ENCODE peak calls at places on chromosome 9, in six cellular contexts. B is AG09319, U is progenitor cell of endocrine pancreas, X is GM12878, D is nephron progenitor cell, T is IMR-90. F is an unnamed sample.
A peak's percentile ranks its signal among the peaks of the same experiment; 100 is the strongest.

GRCh38 chr9:73527521-73527920 is 375.9 kb downstream of the ANXA1 start:
- DNase-seq in B (no peak), U (no peak), X (no peak), D (no peak), T (no peak), F (no peak)

GRCh38 chr9:79617395-79617794 is 45.6 kb downstream of the TLE4 start:
- DNase-seq in B (no peak), U (no peak), X (no peak), D (no peak), T (peak; percentile 63), F (no peak)

GRCh38 chr9:13841801-13842462 is 472.0 kb downstream of the NFIB start:
- DNase-seq in B (no peak), U (no peak), X (no peak), D (no peak), T (no peak), F (no peak)

GRCh38 chr9:97046228-97046627 is 7.3 kb upstream of the CTSV start:
- DNase-seq in B (no peak), U (no peak), X (no peak), D (no peak), T (peak; percentile 7), F (no peak)

GRCh38 chr9:2362170-2362569 is 259.4 kb upstream of the VLDLR start:
- DNase-seq in B (no peak), U (no peak), X (no peak), D (no peak), T (no peak), F (no peak)

GRCh38 chr9:38181866-38182265 is 112.8 kb upstream of the SHB start:
- DNase-seq in B (no peak), U (no peak), X (no peak), D (no peak), T (no peak), F (no peak)

GRCh38 chr9:37036237-37037136 is 2.4 kb upstream of the PAX5 start:
- DNase-seq in B (no peak), U (no peak), X (no peak), D (peak; percentile 57), T (peak; percentile 12), F (no peak)

GRCh38 chr9:116154334-116154975 is 864 bp downstream of the PAPPA start:
- DNase-seq in B (no peak), U (peak; percentile 33), X (no peak), D (peak; percentile 68), T (no peak), F (no peak)

GRCh38 chr9:111633389-111633736 is 2.2 kb downstream of the DNAJC25 start:
- DNase-seq in B (no peak), U (no peak), X (no peak), D (no peak), T (no peak), F (no peak)

GRCh38 chr9:96052703-96053102 is 177.2 kb downstream of the ERCC6L2 start:
- DNase-seq in B (no peak), U (no peak), X (no peak), D (no peak), T (no peak), F (no peak)

GRCh38 chr9:77770340-77770739 is 122.2 kb upstream of the GNA14 start:
- DNase-seq in B (no peak), U (no peak), X (no peak), D (no peak), T (no peak), F (no peak)

GRCh38 chr9:13596383-13596970 is 317.0 kb upstream of the MPDZ start:
- DNase-seq in B (no peak), U (no peak), X (no peak), D (no peak), T (no peak), F (no peak)

GRCh38 chr9:114588150-114588663 is 638 bp downstream of the ATP6V1G1 start:
- DNase-seq in B (no peak), U (no peak), X (no peak), D (no peak), T (peak; percentile 48), F (no peak)

GRCh38 chr9:74847478-74848149 is 40.1 kb downstream of the TRPM6 start:
- DNase-seq in B (no peak), U (no peak), X (no peak), D (no peak), T (no peak), F (no peak)

DNA sequence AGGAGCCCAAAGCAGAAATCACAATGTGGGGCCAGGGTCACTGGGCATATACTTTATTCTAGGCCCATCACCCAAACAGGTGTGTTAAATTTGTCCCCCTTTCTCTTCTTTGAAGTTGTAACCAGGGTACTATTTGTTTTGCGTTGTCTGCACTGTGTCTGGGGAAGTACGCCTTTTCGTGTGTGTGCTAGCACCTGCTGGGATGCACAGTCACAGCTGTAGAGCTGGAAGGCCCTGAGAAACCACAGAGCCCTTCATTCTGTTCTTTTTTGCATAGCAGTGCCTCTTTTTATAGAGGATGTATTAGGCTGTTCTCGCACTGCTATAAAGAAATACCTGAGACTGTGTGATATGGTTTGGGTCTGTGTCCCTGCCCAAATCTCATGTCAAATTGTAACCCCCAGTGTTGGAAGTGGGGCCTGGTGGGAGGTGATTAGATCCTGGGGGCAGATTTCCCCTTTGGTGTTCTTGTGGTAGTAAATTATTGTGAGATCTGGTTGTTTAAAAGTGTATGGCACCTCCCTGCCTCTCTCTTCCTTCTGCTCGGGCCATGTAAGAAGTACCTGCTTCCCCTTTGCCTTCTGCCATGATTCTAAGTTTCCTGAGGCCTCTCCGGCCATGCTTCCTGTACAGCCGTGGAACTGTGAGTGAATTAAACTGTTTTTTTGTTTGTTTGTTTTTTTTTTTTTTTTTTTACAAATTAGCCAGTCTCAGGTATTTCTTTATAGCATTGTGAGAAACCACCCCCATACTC is 14.0 kb downstream of the SEC61B start:
- DNase-seq in B (no peak), U (no peak), X (peak; percentile 82), D (no peak), T (no peak), F (no peak)
- TF ChIP-seq CTCF in B (no peak), U (no peak), X (no peak), D (no peak), T (no peak), F (no peak)

DNA sequence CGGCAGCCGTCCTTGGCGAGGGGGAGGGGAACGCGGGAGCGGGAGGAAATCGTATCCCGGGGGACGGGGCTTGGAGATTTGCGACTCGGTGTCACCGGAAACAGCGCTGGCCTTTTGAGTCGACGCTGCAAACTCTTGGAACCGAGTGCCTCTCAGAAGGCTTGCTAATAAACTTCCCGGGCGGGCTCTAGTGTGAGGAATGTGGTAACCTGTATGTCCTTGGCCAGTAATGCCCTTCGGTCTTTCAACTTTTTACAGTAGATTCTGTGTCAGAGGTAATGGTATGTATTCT is 82.7 kb downstream of the PTPDC1 start:
- DNase-seq in B (no peak), U (no peak), X (no peak), D (no peak), T (no peak), F (no peak)
- TF ChIP-seq CTCF in B (peak; percentile 15), U (no peak), X (no peak), D (no peak), T (peak; percentile 21), F (no peak)

GRCh38 chr9:86201474-86202337 is 57.8 kb downstream of the C9orf153 start:
- DNase-seq in B (no peak), U (no peak), X (no peak), D (no peak), T (no peak), F (no peak)
- TF ChIP-seq CTCF in B (no peak), U (no peak), X (no peak), D (no peak), T (no peak), F (no peak)

GRCh38 chr9:840343-840742 is 1.2 kb upstream of the DMRT1 start:
- DNase-seq in B (no peak), U (no peak), X (no peak), D (no peak), T (no peak), F (no peak)
- TF ChIP-seq CTCF in B (no peak), U (no peak), X (peak; percentile 7), D (no peak), T (no peak), F (no peak)

GRCh38 chr9:133375116-133375723 is 640 bp downstream of the SURF4 start:
- DNase-seq in B (no peak), U (peak; percentile 27), X (no peak), D (no peak), T (peak; percentile 46), F (no peak)
- TF ChIP-seq CTCF in B (no peak), U (peak; percentile 20), X (no peak), D (no peak), T (peak; percentile 20), F (no peak)

F was measured in natural killer cell.